ENCODE peak calls at places on chromosomes 16 and 17, in seven cellular contexts. One of them, this sample, is unnamed.

GRCh38 chr17:82416771-82417170 is 1.4 kb upstream of the HEXD start:
- DNase-seq in dorsolateral prefrontal cortex: no peak
- DNase-seq in ovary: no peak
- DNase-seq in lower lobe of right lung: no peak
- DNase-seq in activated T-helper 9 cell treated with anti-CD3 and anti-CD28 coated beads, Interleukin-2, amount 50 U/mL, for 16 hours: no peak
- DNase-seq in left ventricle myocardium superior: no peak
- DNase-seq in HT1080: no peak
- DNase-seq in this sample: no peak

GRCh38 chr16:50323335-50324011 is 45.3 kb downstream of the BRD7 start:
- DNase-seq in activated T-helper 9 cell treated with anti-CD3 and anti-CD28 coated beads, Interleukin-2, amount 50 U/mL, for 16 hours: no peak
- DNase-seq in lower lobe of right lung: no peak
- DNase-seq in dorsolateral prefrontal cortex: no peak
- DNase-seq in HT1080: peak; percentile 42
- DNase-seq in ovary: no peak
- DNase-seq in left ventricle myocardium superior: no peak
- DNase-seq in this sample: peak; percentile 30

GRCh38 chr16:66159987-66160386 is 206.5 kb upstream of the CDH5 start:
- DNase-seq in ovary: no peak
- DNase-seq in dorsolateral prefrontal cortex: no peak
- DNase-seq in activated T-helper 9 cell treated with anti-CD3 and anti-CD28 coated beads, Interleukin-2, amount 50 U/mL, for 16 hours: no peak
- DNase-seq in lower lobe of right lung: no peak
- DNase-seq in HT1080: no peak
- DNase-seq in left ventricle myocardium superior: no peak
- DNase-seq in this sample: no peak

GRCh38 chr16:53792161-53792951 is 88.4 kb downstream of the FTO start:
- DNase-seq in dorsolateral prefrontal cortex: no peak
- DNase-seq in left ventricle myocardium superior: no peak
- DNase-seq in HT1080: no peak
- DNase-seq in ovary: no peak
- DNase-seq in activated T-helper 9 cell treated with anti-CD3 and anti-CD28 coated beads, Interleukin-2, amount 50 U/mL, for 16 hours: no peak
- DNase-seq in lower lobe of right lung: no peak
- DNase-seq in this sample: no peak

GRCh38 chr17:76082326-76083251 is 3.6 kb downstream of the ZACN start:
- DNase-seq in ovary: no peak
- DNase-seq in left ventricle myocardium superior: no peak
- DNase-seq in HT1080: no peak
- DNase-seq in activated T-helper 9 cell treated with anti-CD3 and anti-CD28 coated beads, Interleukin-2, amount 50 U/mL, for 16 hours: no peak
- DNase-seq in lower lobe of right lung: peak; percentile 29
- DNase-seq in dorsolateral prefrontal cortex: no peak
- DNase-seq in this sample: no peak

GRCh38 chr17:45430006-45430737 is 2.5 kb downstream of the ARHGAP27 start:
- DNase-seq in left ventricle myocardium superior: no peak
- DNase-seq in dorsolateral prefrontal cortex: no peak
- DNase-seq in HT1080: no peak
- DNase-seq in ovary: no peak
- DNase-seq in activated T-helper 9 cell treated with anti-CD3 and anti-CD28 coated beads, Interleukin-2, amount 50 U/mL, for 16 hours: no peak
- DNase-seq in lower lobe of right lung: peak; percentile 47
- DNase-seq in this sample: peak; percentile 60

GRCh38 chr16:19524356-19524865 is 669 bp downstream of the CCP110 start:
- DNase-seq in activated T-helper 9 cell treated with anti-CD3 and anti-CD28 coated beads, Interleukin-2, amount 50 U/mL, for 16 hours: no peak
- DNase-seq in ovary: no peak
- DNase-seq in HT1080: no peak
- DNase-seq in left ventricle myocardium superior: no peak
- DNase-seq in lower lobe of right lung: no peak
- DNase-seq in dorsolateral prefrontal cortex: no peak
- DNase-seq in this sample: no peak

GRCh38 chr17:7988750-7989178 is 13.7 kb upstream of the GUCY2D start:
- DNase-seq in dorsolateral prefrontal cortex: no peak
- DNase-seq in HT1080: peak; percentile 76
- DNase-seq in activated T-helper 9 cell treated with anti-CD3 and anti-CD28 coated beads, Interleukin-2, amount 50 U/mL, for 16 hours: no peak
- DNase-seq in ovary: no peak
- DNase-seq in lower lobe of right lung: no peak
- DNase-seq in left ventricle myocardium superior: no peak
- DNase-seq in this sample: no peak

GRCh38 chr17:530851-531250 is 178.2 kb upstream of the RPH3AL start:
- DNase-seq in dorsolateral prefrontal cortex: no peak
- DNase-seq in ovary: no peak
- DNase-seq in activated T-helper 9 cell treated with anti-CD3 and anti-CD28 coated beads, Interleukin-2, amount 50 U/mL, for 16 hours: no peak
- DNase-seq in HT1080: no peak
- DNase-seq in lower lobe of right lung: no peak
- DNase-seq in left ventricle myocardium superior: no peak
- DNase-seq in this sample: no peak